ENCODE peak calls at places on chromosomes 11 and 22, in seven cellular contexts. S is KBM-7, T is activated T-cell treated with anti-CD3 and anti-CD28 coated beads for 4 hours, N is EH, O is sciatic nerve, M is NCI-H1105, U is PC-3. R is an unnamed sample.

GRCh38 chr11:31375866-31376265 is 6.2 kb downstream of the DNAJC24 start:
- DNase-seq in S (no peak), T (no peak), N (no peak), O (no peak), M (no peak), U (no peak), R (no peak)

GRCh38 chr11:2302844-2303626 is 1.2 kb downstream of the TSPAN32 start:
- DNase-seq in S (no peak), T (no peak), N (no peak), O (peak; percentile 60), M (no peak), U (no peak), R (peak; percentile 73)

GRCh38 chr22:35341090-35341874 is 39.6 kb upstream of the HMOX1 start:
- DNase-seq in S (no peak), T (no peak), N (no peak), O (no peak), M (no peak), U (no peak), R (no peak)

GRCh38 chr22:36204001-36204640 is 2.5 kb upstream of the APOL4 start:
- DNase-seq in S (no peak), T (no peak), N (no peak), O (no peak), M (no peak), U (no peak), R (no peak)

GRCh38 chr11:24872912-24873311 is 376.1 kb downstream of the LUZP2 start:
- DNase-seq in S (no peak), T (no peak), N (no peak), O (no peak), M (no peak), U (no peak), R (no peak)

GRCh38 chr11:17596711-17597110 is 49.7 kb downstream of the OTOG start:
- DNase-seq in S (no peak), T (no peak), N (no peak), O (peak; percentile 33), M (no peak), U (no peak), R (no peak)

GRCh38 chr11:46529086-46529905 is 64.5 kb downstream of the AMBRA1 start:
- DNase-seq in S (no peak), T (peak; percentile 64), N (peak; percentile 63), O (peak; percentile 76), M (peak; percentile 75), U (peak; percentile 65), R (peak; percentile 64)

GRCh38 chr11:12279672-12280108 is 97.7 kb upstream of the PARVA start:
- DNase-seq in S (no peak), T (no peak), N (no peak), O (no peak), M (no peak), U (no peak), R (no peak)

GRCh38 chr11:1749020-1749758 is 1.2 kb downstream of the IFITM10 start:
- DNase-seq in S (no peak), T (no peak), N (peak; percentile 35), O (no peak), M (no peak), U (no peak), R (peak; percentile 55)

GRCh38 chr11:69634590-69634989 is 6.4 kb upstream of the CCND1 start:
- DNase-seq in S (no peak), T (no peak), N (no peak), O (no peak), M (no peak), U (no peak), R (no peak)

GRCh38 chr22:46066691-46067090 is 83.6 kb upstream of the PPARA start:
- DNase-seq in S (peak; percentile 68), T (no peak), N (peak; percentile 33), O (peak; percentile 51), M (peak; percentile 53), U (peak; percentile 62), R (peak; percentile 25)

GRCh38 chr11:118206612-118207031 is 18.2 kb downstream of the JAML start:
- DNase-seq in S (peak; percentile 62), T (no peak), N (no peak), O (no peak), M (no peak), U (no peak), R (peak; percentile 49)

GRCh38 chr11:120335596-120335927 is 651 bp upstream of the ARHGEF12 start:
- DNase-seq in S (no peak), T (peak; percentile 10), N (no peak), O (no peak), M (peak; percentile 74), U (peak; percentile 47), R (no peak)

GRCh38 chr11:94574193-94574961 is 7.2 kb downstream of the PIWIL4 start:
- DNase-seq in S (peak; percentile 49), T (no peak), N (peak; percentile 90), O (no peak), M (no peak), U (no peak), R (peak; percentile 49)

GRCh38 chr11:133930053-133930766 is 26.6 kb downstream of the IGSF9B start:
- DNase-seq in S (no peak), T (no peak), N (no peak), O (no peak), M (no peak), U (no peak), R (no peak)

GRCh38 chr11:112524808-112525207 is 264.1 kb upstream of the PLET1 start:
- DNase-seq in S (no peak), T (no peak), N (peak; percentile 36), O (no peak), M (no peak), U (no peak), R (no peak)

GRCh38 chr11:35040221-35040942 is 98.6 kb upstream of the CD44 start:
- DNase-seq in S (peak; percentile 84), T (peak; percentile 53), N (peak; percentile 73), O (no peak), M (no peak), U (peak; percentile 61), R (no peak)

GRCh38 chr11:4084406-4084805 is 10.2 kb upstream of the RRM1 start:
- DNase-seq in S (no peak), T (no peak), N (no peak), O (no peak), M (no peak), U (no peak), R (no peak)

GRCh38 chr11:71200172-71200716 is 52.1 kb downstream of the SHANK2 start:
- DNase-seq in S (no peak), T (no peak), N (no peak), O (no peak), M (no peak), U (peak; percentile 72), R (no peak)

GRCh38 chr22:44709881-44710400 is 7.9 kb downstream of the PRR5 start:
- DNase-seq in S (no peak), T (no peak), N (no peak), O (no peak), M (no peak), U (no peak), R (no peak)

GRCh38 chr11:28566643-28567042 is 458.5 kb downstream of the METTL15 start:
- DNase-seq in S (no peak), T (no peak), N (peak; percentile 99), O (peak; percentile 60), M (no peak), U (no peak), R (peak; percentile 37)